ENCODE peak calls at places on chromosomes 2 and 18, in ten cellular contexts. Z, A, E, Q, I, B, V, L, T and Y are unnamed samples.

GRCh38 chr2:98730053-98730850 is 680 bp downstream of the MGAT4A start:
- DNase-seq in T (peak), B (peak), Z (no peak), I (peak), Q (no peak), E (peak), V (peak), L (peak), A (peak), Y (no peak)

GRCh38 chr18:53426656-53427055 is 797.8 kb downstream of the MBD2 start:
- DNase-seq in V (peak), Q (no peak), I (no peak), B (peak), E (no peak), A (peak), T (no peak), L (no peak), Z (no peak), Y (no peak)

GRCh38 chr2:240184198-240184590 is 43.7 kb upstream of the OTOS start:
- DNase-seq in E (no peak), Q (no peak), A (no peak), B (no peak), I (no peak), L (no peak), Z (no peak), V (no peak), T (no peak), Y (no peak)

GRCh38 chr2:40371525-40372277 is 80.2 kb downstream of the SLC8A1 start:
- DNase-seq in B (no peak), A (no peak), L (peak), I (no peak), E (peak), Q (no peak), T (peak), V (peak), Z (peak), Y (peak)

GRCh38 chr2:186575302-186575701 is 14.6 kb upstream of the ITGAV start:
- DNase-seq in T (no peak), I (no peak), A (no peak), L (peak), B (no peak), V (peak), Z (peak), E (peak), Q (no peak), Y (peak)

GRCh38 chr18:25672490-25672889 is 320.5 kb upstream of the ZNF521 start:
- DNase-seq in Q (no peak), L (no peak), Z (no peak), V (no peak), I (no peak), A (no peak), E (no peak), B (no peak), T (no peak), Y (no peak)

GRCh38 chr2:25041928-25042320 is at the start of gene EFR3B:
- DNase-seq in T (peak), I (peak), B (peak), E (peak), Z (peak), Q (peak), V (peak), A (peak), L (peak), Y (peak)

GRCh38 chr2:112255875-112256274 is 1.0 kb upstream of the ZC3H8 start:
- DNase-seq in L (no peak), A (no peak), T (no peak), E (no peak), V (no peak), Z (no peak), I (no peak), Q (no peak), B (no peak), Y (no peak)

GRCh38 chr18:9025104-9025838 is 77.2 kb upstream of the NDUFV2 start:
- DNase-seq in A (no peak), V (no peak), B (no peak), L (peak), E (no peak), Q (no peak), Z (no peak), T (no peak), I (no peak), Y (peak)

GRCh38 chr2:47771211-47771610 is 11.7 kb upstream of the MSH6 start:
- DNase-seq in T (peak), L (peak), V (peak), B (peak), Z (no peak), I (no peak), A (no peak), Q (peak), E (no peak), Y (peak)

GRCh38 chr2:51919395-51919794 is 887.5 kb upstream of the NRXN1 start:
- DNase-seq in V (no peak), A (no peak), I (no peak), Q (no peak), B (no peak), E (no peak), L (peak), T (no peak), Z (no peak), Y (peak)

GRCh38 chr2:177896587-177896986 is 176.0 kb downstream of the PDE11A start:
- DNase-seq in E (no peak), I (no peak), L (no peak), V (no peak), T (no peak), Z (no peak), B (no peak), Q (no peak), A (no peak), Y (no peak)

GRCh38 chr2:117644403-117644802 is 170.1 kb upstream of the DDX18 start:
- DNase-seq in T (no peak), A (no peak), I (no peak), B (no peak), Q (no peak), V (no peak), Z (no peak), L (no peak), E (no peak), Y (no peak)

GRCh38 chr18:35456181-35456850 is 41.4 kb downstream of the INO80C start:
- DNase-seq in I (no peak), L (peak), Q (no peak), E (no peak), Z (no peak), V (no peak), T (no peak), A (no peak), B (no peak), Y (no peak)

GRCh38 chr2:241750076-241750840 is 15.8 kb downstream of the D2HGDH start:
- DNase-seq in A (no peak), B (no peak), E (no peak), Q (no peak), I (no peak), L (no peak), V (no peak), Z (no peak), T (no peak), Y (no peak)

GRCh38 chr2:71613953-71614925 is 160.9 kb downstream of the DYSF start:
- DNase-seq in V (no peak), B (no peak), I (no peak), A (no peak), L (no peak), E (peak), Q (no peak), T (no peak), Z (no peak), Y (no peak)

GRCh38 chr2:40244251-40245010 is 207.5 kb downstream of the SLC8A1 start:
- DNase-seq in L (peak), T (peak), Q (peak), A (peak), Z (peak), B (peak), I (no peak), V (peak), E (peak), Y (no peak)

GRCh38 chr2:63018439-63018838 is 32.2 kb upstream of the OTX1 start:
- DNase-seq in E (no peak), V (no peak), A (no peak), L (no peak), Z (no peak), B (no peak), Q (no peak), T (no peak), I (no peak), Y (no peak)

GRCh38 chr2:95076705-95077520 is 44.7 kb downstream of the MRPS5 start:
- DNase-seq in T (peak), E (peak), I (peak), A (peak), Q (peak), B (peak), L (peak), V (peak), Z (no peak), Y (peak)